ENCODE peak calls at places on chromosome 11, in eight cellular contexts. F is effector CD4-positive, alpha-beta T cell; D is fibroblast of the aortic adventitia; X is endodermal cell; R is endothelial cell; U is fibroblast of pulmonary artery; E is H7; M is NCI-H460. A is an unnamed sample.

GRCh38 chr11:41842673-41843072 is 383.2 kb upstream of the LRRC4C start:
- DNase-seq in F (no peak), D (no peak), X (no peak), R (no peak), U (no peak), E (no peak), M (no peak), A (no peak)

GRCh38 chr11:68076371-68077042 is 37.7 kb downstream of the TCIRG1 start:
- DNase-seq in F (no peak), D (no peak), X (no peak), R (peak), U (no peak), E (no peak), M (no peak), A (no peak)

GRCh38 chr11:19433367-19433766 is 192.6 kb upstream of the E2F8 start:
- DNase-seq in F (no peak), D (no peak), X (no peak), R (no peak), U (no peak), E (no peak), M (no peak), A (no peak)

GRCh38 chr11:45092901-45093760 is 53.3 kb upstream of the PRDM11 start:
- DNase-seq in F (no peak), D (peak), X (peak), R (no peak), U (peak), E (no peak), M (no peak), A (no peak)

GRCh38 chr11:3904228-3904627 is 48.8 kb downstream of the STIM1 start:
- DNase-seq in F (no peak), D (no peak), X (no peak), R (no peak), U (no peak), E (no peak), M (peak), A (no peak)

GRCh38 chr11:10208045-10208674 is 85.9 kb downstream of the SBF2 start:
- DNase-seq in F (no peak), D (peak), X (no peak), R (no peak), U (peak), E (peak), M (peak), A (peak)

GRCh38 chr11:119975561-119976152 is 162.3 kb downstream of the TRIM29 start:
- DNase-seq in F (no peak), D (no peak), X (peak), R (no peak), U (no peak), E (peak), M (no peak), A (no peak)

GRCh38 chr11:77522215-77522614 is 48.3 kb upstream of the PAK1 start:
- DNase-seq in F (no peak), D (no peak), X (no peak), R (no peak), U (no peak), E (no peak), M (no peak), A (no peak)

GRCh38 chr11:77374611-77375031 is 73.1 kb upstream of the GDPD4 start:
- DNase-seq in F (no peak), D (no peak), X (no peak), R (no peak), U (no peak), E (no peak), M (no peak), A (no peak)

GRCh38 chr11:94297967-94298576 is 6.3 kb upstream of the IZUMO1R start:
- DNase-seq in F (no peak), D (no peak), X (peak), R (no peak), U (no peak), E (no peak), M (no peak), A (no peak)

GRCh38 chr11:78109011-78109685 is 29.5 kb upstream of the NDUFC2 start:
- DNase-seq in F (no peak), D (no peak), X (no peak), R (no peak), U (no peak), E (no peak), M (no peak), A (no peak)

GRCh38 chr11:88320149-88320559 is 17.4 kb downstream of the CTSC start:
- DNase-seq in F (no peak), D (peak), X (no peak), R (no peak), U (peak), E (no peak), M (no peak), A (no peak)

GRCh38 chr11:12253843-12254281 is 123.5 kb upstream of the PARVA start:
- DNase-seq in F (no peak), D (no peak), X (no peak), R (no peak), U (no peak), E (no peak), M (no peak), A (no peak)

GRCh38 chr11:75233688-75234295 is 6.8 kb upstream of the TPBGL start:
- DNase-seq in F (no peak), D (peak), X (peak), R (peak), U (peak), E (peak), M (peak), A (peak)

GRCh38 chr11:6612816-6613136 is 760 bp upstream of the TAF10 start:
- DNase-seq in F (no peak), D (no peak), X (peak), R (peak), U (no peak), E (peak), M (no peak), A (no peak)

GRCh38 chr11:65885808-65886536 is 2.3 kb downstream of the FIBP start:
- DNase-seq in F (no peak), D (no peak), X (no peak), R (no peak), U (no peak), E (no peak), M (no peak), A (no peak)

GRCh38 chr11:23078289-23078971 is 218.2 kb upstream of the CCDC179 start:
- DNase-seq in F (no peak), D (peak), X (no peak), R (no peak), U (peak), E (no peak), M (no peak), A (no peak)

GRCh38 chr11:8477151-8477550 is 116.9 kb downstream of the STK33 start:
- DNase-seq in F (no peak), D (no peak), X (no peak), R (no peak), U (no peak), E (no peak), M (no peak), A (no peak)

GRCh38 chr11:77473801-77474508 is at the start of gene PAK1:
- DNase-seq in F (peak), D (peak), X (peak), R (peak), U (peak), E (peak), M (peak), A (no peak)

GRCh38 chr11:2789791-2790580 is 90.2 kb upstream of the KCNQ1OT1 start:
- DNase-seq in F (peak), D (no peak), X (peak), R (no peak), U (no peak), E (peak), M (no peak), A (no peak)

A was measured in SK-N-MC.